ENCODE peak calls at places on chromosomes 7 and 10, in eight cellular contexts. W, S, F, Q, L, T, P and B are unnamed samples.

GRCh38 chr10:5737352-5737751 is 52.7 kb downstream of the TASOR2 start:
- DNase-seq in L (no peak), T (peak; percentile 25), S (no peak), W (no peak), Q (no peak), F (no peak), P (peak; percentile 70), B (no peak)

GRCh38 chr10:17232276-17232987 is 4.4 kb downstream of the VIM start:
- DNase-seq in F (no peak), P (no peak), L (no peak), Q (no peak), S (peak; percentile 34), T (no peak), W (no peak), B (no peak)

GRCh38 chr7:2725178-2726105 is 37.4 kb downstream of the AMZ1 start:
- DNase-seq in L (no peak), S (no peak), Q (no peak), T (peak; percentile 32), P (no peak), W (peak; percentile 10), F (no peak), B (no peak)

GRCh38 chr10:3701490-3701889 is 83.5 kb downstream of the KLF6 start:
- DNase-seq in W (no peak), Q (no peak), S (no peak), F (no peak), L (no peak), T (no peak), P (no peak), B (peak; percentile 32)

GRCh38 chr7:96244992-96245292 is 77.0 kb downstream of the SLC25A13 start:
- DNase-seq in P (no peak), L (no peak), W (no peak), T (no peak), S (no peak), F (no peak), Q (no peak), B (no peak)

GRCh38 chr10:48400850-48401220 is 94.4 kb downstream of the MAPK8 start:
- DNase-seq in T (no peak), L (no peak), F (no peak), Q (no peak), S (no peak), P (no peak), W (no peak), B (no peak)

GRCh38 chr7:108080094-108080656 is 50.0 kb downstream of the LAMB4 start:
- DNase-seq in L (no peak), W (no peak), S (peak; percentile 39), T (no peak), P (no peak), Q (no peak), F (peak; percentile 57), B (no peak)

GRCh38 chr7:100398239-100398638 is 25.0 kb downstream of the PILRA start:
- DNase-seq in W (no peak), T (no peak), S (no peak), F (no peak), Q (no peak), P (no peak), L (no peak), B (no peak)

GRCh38 chr10:79092292-79092896 is 23.6 kb downstream of the ZMIZ1 start:
- DNase-seq in W (no peak), L (no peak), P (no peak), F (no peak), Q (no peak), T (no peak), S (no peak), B (no peak)

GRCh38 chr7:135683609-135684008 is 21.3 kb downstream of the STMP1 start:
- DNase-seq in F (no peak), Q (no peak), T (no peak), P (no peak), L (no peak), S (no peak), W (no peak), B (no peak)

GRCh38 chr10:89946106-89946505 is 244.7 kb downstream of the KIF20B start:
- DNase-seq in F (peak; percentile 28), S (peak; percentile 15), Q (no peak), P (no peak), T (no peak), L (no peak), W (no peak), B (no peak)

GRCh38 chr7:22942191-22942590 is 71.7 kb downstream of the HYCC1 start:
- DNase-seq in T (no peak), L (no peak), F (no peak), Q (no peak), P (peak; percentile 82), W (no peak), S (no peak), B (no peak)

GRCh38 chr10:44400553-44400952 is 15.7 kb upstream of the CXCL12 start:
- DNase-seq in Q (no peak), P (peak; percentile 89), T (no peak), S (no peak), F (no peak), L (no peak), W (no peak), B (no peak)
- H3K27me3 ChIP-seq in Q (no peaks in the 10 kb centered on the region), P (peaks cover 8% of the 10 kb centered on the region), T (no peaks in the 10 kb centered on the region), S (peaks cover 46% of the 10 kb centered on the region), F (peaks cover 17% of the 10 kb centered on the region), L (no peaks in the 10 kb centered on the region), W (no peaks in the 10 kb centered on the region), B (no peaks in the 10 kb centered on the region)

GRCh38 chr7:130922206-130923112 is 188.5 kb upstream of the KLF14 start:
- DNase-seq in W (no peak), S (no peak), P (no peak), T (no peak), F (no peak), L (no peak), Q (no peak), B (no peak)
- H3K27ac ChIP-seq in W (peak overlapping the region; percentile 79), S (peak overlapping the region; percentile 81), P (peak overlapping the region; percentile 64), T (peak overlapping the region; percentile 81), F (no peak overlapping the region), L (peak overlapping the region; percentile 79), Q (no peak overlapping the region), B (peak overlapping the region; percentile 73)

DNA sequence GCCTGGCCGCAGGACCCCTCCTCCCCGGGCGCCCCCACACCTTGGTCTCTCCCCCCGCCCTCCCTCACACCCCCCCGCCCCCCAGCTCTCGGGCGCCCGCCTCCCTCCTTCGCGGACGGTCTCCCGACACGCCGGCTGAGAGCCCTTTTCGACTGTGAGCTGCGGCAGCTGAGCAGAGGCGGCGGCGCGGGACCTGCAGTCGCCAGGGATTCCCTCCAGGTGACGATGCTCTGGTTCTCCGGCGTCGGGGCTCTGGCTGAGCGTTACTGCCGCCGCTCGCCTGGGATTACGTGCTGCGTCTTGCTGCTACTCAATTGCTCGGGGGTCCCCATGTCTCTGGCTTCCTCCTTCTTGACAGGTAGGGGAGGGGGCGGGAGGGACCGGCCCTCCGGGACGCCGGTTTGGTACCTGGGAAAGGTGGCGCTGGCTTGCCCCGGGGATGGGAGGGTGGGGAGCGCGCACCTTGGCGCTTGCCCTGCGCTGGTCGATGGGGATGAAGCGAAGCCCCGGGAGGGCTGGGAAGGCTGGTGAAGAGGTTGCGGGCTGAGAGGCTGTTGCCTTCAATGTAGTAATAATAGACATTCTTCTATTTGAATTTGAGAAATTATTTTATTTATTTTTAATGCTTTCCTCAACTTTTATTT is at the start of gene BMPER:
- DNase-seq in L (no peak), T (peak; percentile 64), S (peak; percentile 19), W (peak; percentile 43), F (no peak), P (peak; percentile 89), Q (no peak), B (peak; percentile 48)
- H3K4me3 ChIP-seq in L (peak within 1 kb of the TSS; percentile 64), T (peak within 1 kb of the TSS; percentile 75), S (peak within 1 kb of the TSS; percentile 93), W (peak within 1 kb of the TSS; percentile 48), F (peak within 1 kb of the TSS; percentile 97), P (peak within 1 kb of the TSS; percentile 81), Q (peak within 1 kb of the TSS; percentile 42), B (peak within 1 kb of the TSS; percentile 52)

DNA sequence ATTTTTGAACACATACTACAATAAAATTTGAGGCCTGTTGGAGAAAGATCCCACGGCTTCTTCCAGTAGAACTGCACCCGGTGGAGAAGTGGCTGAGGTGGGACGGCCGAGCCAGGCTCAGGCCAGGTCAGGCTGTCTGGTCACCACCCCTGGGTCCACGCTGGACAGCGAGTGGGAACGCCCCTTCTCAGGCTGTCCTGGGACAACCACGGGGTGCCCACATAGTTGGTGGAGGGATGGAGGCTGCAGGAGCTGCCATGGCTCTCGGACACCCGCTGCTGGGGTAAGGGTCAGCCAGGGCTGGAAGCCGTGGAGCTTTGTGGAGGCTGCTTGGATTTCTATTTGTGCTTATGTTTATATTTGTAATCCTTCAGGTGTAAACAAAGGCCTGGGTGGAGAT is 206.5 kb downstream of the DNAJB6 start:
- DNase-seq in W (no peak), Q (no peak), L (no peak), T (no peak), F (no peak), S (no peak), P (no peak), B (no peak)
- H3K27me3 ChIP-seq in W (no peaks in the 10 kb centered on the region), Q (no peaks in the 10 kb centered on the region), L (no peaks in the 10 kb centered on the region), T (no peaks in the 10 kb centered on the region), F (no peaks in the 10 kb centered on the region), S (no peaks in the 10 kb centered on the region), P (no peaks in the 10 kb centered on the region), B (no peaks in the 10 kb centered on the region)